ENCODE peak calls at places on chromosome 15, in four cellular contexts. T is neural progenitor cell, U is endothelial cell of umbilical vein, Y is astrocyte. P is an unnamed sample.

GRCh38 chr15:67172172-67172571 is 82.3 kb downstream of the AAGAB start:
- DNase-seq in T (no peak), U (no peak), Y (no peak), P (no peak)

GRCh38 chr15:100781961-100782525 is 97.6 kb upstream of the ALDH1A3 start:
- DNase-seq in T (no peak), U (no peak), Y (no peak), P (no peak)

GRCh38 chr15:57559875-57560274 is 31.8 kb upstream of the MYZAP start:
- DNase-seq in T (peak; percentile 70), U (peak; percentile 68), Y (no peak), P (peak; percentile 69)

GRCh38 chr15:31459011-31459748 is 132.5 kb downstream of the KLF13 start:
- DNase-seq in T (no peak), U (no peak), Y (no peak), P (no peak)

GRCh38 chr15:44633603-44634002 is 29.9 kb downstream of the SPG11 start:
- DNase-seq in T (no peak), U (peak; percentile 2), Y (peak; percentile 17), P (no peak)

GRCh38 chr15:36590838-36591237 is 11.4 kb downstream of the CDIN1 start:
- DNase-seq in T (no peak), U (no peak), Y (peak; percentile 98), P (no peak)

GRCh38 chr15:62719316-62719715 is 323.2 kb upstream of the TPM1 start:
- DNase-seq in T (no peak), U (no peak), Y (peak; percentile 61), P (no peak)

GRCh38 chr15:41779662-41780157 is 5.4 kb downstream of the MAPKBP1 start:
- DNase-seq in T (no peak), U (no peak), Y (no peak), P (no peak)

GRCh38 chr15:49982586-49982985 is 136.4 kb downstream of the ATP8B4 start:
- DNase-seq in T (no peak), U (no peak), Y (peak; percentile 81), P (no peak)

GRCh38 chr15:85620321-85621044 is 174.2 kb downstream of the KLHL25 start:
- DNase-seq in T (no peak), U (peak; percentile 54), Y (peak; percentile 84), P (peak; percentile 11)

GRCh38 chr15:80890341-80890972 is 99.2 kb downstream of the MESD start:
- DNase-seq in T (no peak), U (no peak), Y (no peak), P (no peak)

GRCh38 chr15:93562752-93563151 is 473.7 kb upstream of the RGMA start:
- DNase-seq in T (no peak), U (no peak), Y (no peak), P (no peak)

GRCh38 chr15:67305506-67305905 is 50.9 kb downstream of the IQCH start:
- DNase-seq in T (no peak), U (no peak), Y (no peak), P (no peak)

GRCh38 chr15:96870510-96871039 is 540.1 kb downstream of the NR2F2 start:
- DNase-seq in T (no peak), U (no peak), Y (no peak), P (no peak)

GRCh38 chr15:62991698-62992097 is 50.8 kb upstream of the TPM1 start:
- DNase-seq in T (no peak), U (no peak), Y (no peak), P (no peak)

GRCh38 chr15:43204016-43204901 is 16.6 kb downstream of the EPB42 start:
- DNase-seq in T (peak; percentile 71), U (peak; percentile 67), Y (peak; percentile 49), P (peak; percentile 49)

GRCh38 chr15:49438970-49439631 is 16.1 kb downstream of the FGF7 start:
- DNase-seq in T (no peak), U (peak; percentile 43), Y (no peak), P (no peak)

GRCh38 chr15:45276851-45277250 is 24.8 kb downstream of the SLC28A2 start:
- DNase-seq in T (peak; percentile 18), U (peak; percentile 3), Y (peak; percentile 12), P (no peak)

GRCh38 chr15:31442203-31443090 is 115.8 kb downstream of the KLF13 start:
- DNase-seq in T (peak; percentile 52), U (no peak), Y (peak; percentile 88), P (no peak)

GRCh38 chr15:101113114-101114005 is 138.5 kb downstream of the CHSY1 start:
- DNase-seq in T (no peak), U (no peak), Y (no peak), P (no peak)

GRCh38 chr15:51096976-51097375 is 2.3 kb upstream of the TNFAIP8L3 start:
- DNase-seq in T (no peak), U (peak; percentile 84), Y (no peak), P (no peak)

GRCh38 chr15:71883447-71883846 is 73.1 kb downstream of the NR2E3 start:
- DNase-seq in T (no peak), U (no peak), Y (no peak), P (no peak)

GRCh38 chr15:34070003-34070402 is 31.0 kb upstream of the AVEN start:
- DNase-seq in T (peak; percentile 15), U (no peak), Y (no peak), P (no peak)

GRCh38 chr15:34059946-34060345 is 20.9 kb upstream of the AVEN start:
- DNase-seq in T (no peak), U (no peak), Y (no peak), P (no peak)

GRCh38 chr15:34065941-34066340 is 26.9 kb upstream of the AVEN start:
- DNase-seq in T (no peak), U (no peak), Y (no peak), P (no peak)

GRCh38 chr15:34064443-34064842 is 25.4 kb upstream of the AVEN start:
- DNase-seq in T (no peak), U (no peak), Y (no peak), P (no peak)

GRCh38 chr15:34065261-34065660 is 26.3 kb upstream of the AVEN start:
- DNase-seq in T (no peak), U (no peak), Y (no peak), P (no peak)
- H3K9ac ChIP-seq in T (no peak overlapping the region), U (no peak overlapping the region), Y (no peak overlapping the region), P (no peak overlapping the region)

DNA sequence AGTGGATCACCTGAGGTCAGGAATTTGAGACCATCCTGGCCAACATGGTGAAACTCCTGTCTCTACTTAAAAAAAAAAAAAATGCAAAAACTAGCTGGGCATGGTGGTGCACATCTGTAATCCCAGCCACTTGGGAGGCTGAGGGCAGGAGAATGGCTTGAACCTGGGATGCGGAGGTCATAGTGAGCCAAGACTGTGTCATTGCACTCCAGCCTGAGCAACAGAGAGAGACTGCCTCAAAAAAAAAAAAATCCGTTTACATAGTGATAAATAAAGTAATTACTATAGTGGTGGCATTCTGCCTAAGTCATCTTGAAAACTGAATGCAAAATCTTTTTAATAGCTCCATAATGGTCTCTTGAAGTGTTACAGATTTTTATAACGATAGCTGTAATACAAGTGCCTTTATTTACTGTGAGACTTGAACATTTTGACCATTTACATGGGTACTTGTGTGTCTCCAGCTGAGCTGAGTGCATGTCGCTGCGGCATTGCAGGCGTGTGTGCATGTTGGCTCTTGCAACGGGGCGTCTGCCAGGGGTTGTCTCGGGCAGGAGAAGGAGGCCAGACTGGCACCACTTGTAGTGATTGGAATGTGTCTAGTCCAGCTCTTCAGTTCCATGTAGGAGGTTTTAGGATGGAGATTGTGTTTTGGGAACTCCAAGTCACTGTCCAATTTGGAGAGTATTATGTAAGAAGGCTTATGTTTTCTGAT is 111.9 kb downstream of the IGF1R start:
- DNase-seq in T (no peak), U (no peak), Y (no peak), P (no peak)
- TF ChIP-seq EZH2 in T (no peak), U (no peak), Y (no peak), P (no peak)

GRCh38 chr15:64857421-64857820 is 15.7 kb downstream of the PLEKHO2 start:
- DNase-seq in T (peak; percentile 2), U (no peak), Y (peak; percentile 73), P (no peak)
- H3K9ac ChIP-seq in T (no peak overlapping the region), U (no peak overlapping the region), Y (no peak overlapping the region), P (no peak overlapping the region)

DNA sequence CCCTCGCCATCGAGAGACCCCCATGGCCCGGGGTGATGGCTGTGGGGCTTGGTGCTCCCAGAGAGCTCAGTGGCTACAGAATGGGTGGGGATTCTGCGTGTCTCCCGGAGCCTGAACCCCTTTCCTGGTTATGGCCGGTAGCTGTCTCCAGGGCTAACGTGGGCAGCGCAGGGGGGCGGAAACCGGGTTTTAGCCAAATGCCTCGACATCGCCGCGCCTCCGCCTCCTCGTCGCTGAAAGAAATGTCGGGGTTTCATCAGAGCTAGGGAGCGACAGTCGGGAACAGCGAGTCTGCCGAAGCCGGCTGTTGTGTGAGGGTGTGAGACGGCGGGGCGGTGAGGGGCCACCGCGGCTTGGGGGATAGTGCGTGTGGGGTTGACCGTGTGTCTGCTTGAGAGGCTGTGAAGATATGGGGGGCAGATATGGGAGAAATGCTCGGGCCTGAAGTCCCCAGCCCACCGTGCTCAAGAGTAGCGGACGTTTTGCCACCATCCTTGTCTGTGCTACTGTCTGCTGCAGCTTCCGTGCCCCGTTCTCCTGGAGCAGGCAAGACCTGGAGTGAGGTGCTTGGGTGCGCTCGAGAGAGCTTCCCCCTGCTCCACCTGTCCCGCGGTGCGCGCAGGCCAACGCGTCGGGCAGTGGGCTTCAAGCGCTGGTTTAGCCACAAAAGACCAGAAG is 836 bp upstream of the ISLR2 start:
- DNase-seq in T (peak; percentile 72), U (no peak), Y (no peak), P (no peak)
- TF ChIP-seq EZH2 in T (peak; percentile 94), U (peak; percentile 98), Y (peak; percentile 96), P (no peak)

GRCh38 chr15:33068007-33068441 is 126.5 kb downstream of the FMN1 start:
- DNase-seq in T (peak; percentile 28), U (no peak), Y (no peak), P (no peak)
- H3K9ac ChIP-seq in T (no peak overlapping the region), U (no peak overlapping the region), Y (peak overlapping the region; percentile 71), P (no peak overlapping the region)

GRCh38 chr15:40438712-40439111 is 2.0 kb upstream of the BAHD1 start:
- DNase-seq in T (no peak), U (no peak), Y (no peak), P (no peak)

GRCh38 chr15:40436892-40437753 is 3.6 kb upstream of the BAHD1 start:
- DNase-seq in T (peak; percentile 25), U (no peak), Y (no peak), P (no peak)

GRCh38 chr15:40435331-40436089 is 5.2 kb upstream of the BAHD1 start:
- DNase-seq in T (no peak), U (no peak), Y (no peak), P (no peak)

GRCh38 chr15:40437754-40438687 is 2.7 kb upstream of the BAHD1 start:
- DNase-seq in T (no peak), U (no peak), Y (no peak), P (no peak)

GRCh38 chr15:40436116-40436891 is 4.4 kb upstream of the BAHD1 start:
- DNase-seq in T (peak; percentile 45), U (no peak), Y (no peak), P (peak; percentile 34)
- TF ChIP-seq EZH2 in T (peak; percentile 50), U (peak; percentile 81), Y (peak; percentile 95), P (no peak)

DNA sequence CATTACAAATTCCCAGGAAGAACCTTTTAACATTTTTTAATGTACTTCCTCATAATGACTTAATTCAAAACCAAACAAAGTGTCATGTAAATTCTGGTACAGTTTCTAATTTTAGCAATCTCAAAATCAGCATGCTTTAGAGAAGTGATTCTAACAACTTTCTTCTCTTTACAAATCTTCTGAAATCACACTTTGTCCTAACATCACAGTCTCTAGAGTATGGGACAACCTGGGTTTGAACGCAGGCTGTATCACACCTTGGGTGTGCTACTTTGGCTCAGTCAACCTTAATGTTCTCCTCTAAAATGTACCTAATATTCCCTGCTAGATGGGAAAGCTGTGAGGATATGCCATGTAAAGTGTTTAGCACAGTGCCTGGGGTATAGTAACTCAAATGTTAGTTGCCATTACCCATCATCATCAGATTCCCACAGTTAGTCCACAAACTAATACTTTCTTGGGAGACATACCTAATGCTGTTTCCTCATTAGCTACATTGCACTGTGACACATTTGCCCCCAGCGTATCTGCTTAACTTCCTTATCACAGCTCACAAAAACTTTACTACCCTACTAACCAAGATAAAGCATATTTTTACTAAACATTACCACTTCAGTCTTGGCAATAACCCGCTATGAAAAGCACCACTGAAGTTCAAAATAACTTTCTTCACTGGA is 3.1 kb downstream of the TSPAN3 start:
- DNase-seq in T (no peak), U (peak; percentile 32), Y (no peak), P (no peak)
- H3K9ac ChIP-seq in T (no peak overlapping the region), U (peak overlapping the region; percentile 51), Y (no peak overlapping the region), P (no peak overlapping the region)